ENCODE peak calls at places on chromosomes 11 and 22, in seven cellular contexts. One of them, this sample, is unnamed.

GRCh38 chr11:45259607-45260006 is 26.5 kb downstream of the SYT13 start:
- DNase-seq in body of pancreas: no peak
- DNase-seq in left lung: no peak
- DNase-seq in activated CD4-positive, alpha-beta T cell treated with anti-CD3 and anti-CD28 coated beads for 24 hours: no peak
- DNase-seq in stimulated activated naive B cell treated with anti-CD40 and anti-IgM and Interleukin-4, amounts not matched to agents 10 μg/mL and 1 μg/mL and 100 μg/mL, for 72 hours: no peak
- DNase-seq in ELF-1: no peak
- DNase-seq in activated CD8-positive, alpha-beta memory T cell treated with anti-CD3 and anti-CD28 coated beads for 24 hours: no peak
- DNase-seq in this sample: no peak

GRCh38 chr11:46649180-46649738 is 31.9 kb downstream of the ATG13 start:
- DNase-seq in body of pancreas: no peak
- DNase-seq in left lung: no peak
- DNase-seq in activated CD4-positive, alpha-beta T cell treated with anti-CD3 and anti-CD28 coated beads for 24 hours: no peak
- DNase-seq in stimulated activated naive B cell treated with anti-CD40 and anti-IgM and Interleukin-4, amounts not matched to agents 10 μg/mL and 1 μg/mL and 100 μg/mL, for 72 hours: no peak
- DNase-seq in ELF-1: peak; percentile 38
- DNase-seq in activated CD8-positive, alpha-beta memory T cell treated with anti-CD3 and anti-CD28 coated beads for 24 hours: no peak
- DNase-seq in this sample: no peak

GRCh38 chr11:46446343-46446751 is 54.8 kb upstream of the CHRM4 start:
- DNase-seq in body of pancreas: no peak
- DNase-seq in left lung: no peak
- DNase-seq in activated CD4-positive, alpha-beta T cell treated with anti-CD3 and anti-CD28 coated beads for 24 hours: no peak
- DNase-seq in stimulated activated naive B cell treated with anti-CD40 and anti-IgM and Interleukin-4, amounts not matched to agents 10 μg/mL and 1 μg/mL and 100 μg/mL, for 72 hours: no peak
- DNase-seq in ELF-1: no peak
- DNase-seq in activated CD8-positive, alpha-beta memory T cell treated with anti-CD3 and anti-CD28 coated beads for 24 hours: no peak
- DNase-seq in this sample: no peak

GRCh38 chr11:33620423-33621120 is 80.1 kb downstream of the C11orf91 start:
- DNase-seq in body of pancreas: no peak
- DNase-seq in left lung: no peak
- DNase-seq in activated CD4-positive, alpha-beta T cell treated with anti-CD3 and anti-CD28 coated beads for 24 hours: no peak
- DNase-seq in stimulated activated naive B cell treated with anti-CD40 and anti-IgM and Interleukin-4, amounts not matched to agents 10 μg/mL and 1 μg/mL and 100 μg/mL, for 72 hours: no peak
- DNase-seq in ELF-1: no peak
- DNase-seq in activated CD8-positive, alpha-beta memory T cell treated with anti-CD3 and anti-CD28 coated beads for 24 hours: no peak
- DNase-seq in this sample: no peak

GRCh38 chr22:44357296-44357961 is 44.7 kb upstream of the SHISAL1 start:
- DNase-seq in body of pancreas: no peak
- DNase-seq in left lung: no peak
- DNase-seq in activated CD4-positive, alpha-beta T cell treated with anti-CD3 and anti-CD28 coated beads for 24 hours: no peak
- DNase-seq in stimulated activated naive B cell treated with anti-CD40 and anti-IgM and Interleukin-4, amounts not matched to agents 10 μg/mL and 1 μg/mL and 100 μg/mL, for 72 hours: no peak
- DNase-seq in ELF-1: no peak
- DNase-seq in activated CD8-positive, alpha-beta memory T cell treated with anti-CD3 and anti-CD28 coated beads for 24 hours: no peak
- DNase-seq in this sample: no peak

GRCh38 chr22:44697423-44698179 is 4.4 kb upstream of the PRR5 start:
- DNase-seq in body of pancreas: peak; percentile 87
- DNase-seq in left lung: peak; percentile 93
- DNase-seq in activated CD4-positive, alpha-beta T cell treated with anti-CD3 and anti-CD28 coated beads for 24 hours: peak; percentile 82
- DNase-seq in stimulated activated naive B cell treated with anti-CD40 and anti-IgM and Interleukin-4, amounts not matched to agents 10 μg/mL and 1 μg/mL and 100 μg/mL, for 72 hours: peak; percentile 78
- DNase-seq in ELF-1: peak; percentile 95
- DNase-seq in activated CD8-positive, alpha-beta memory T cell treated with anti-CD3 and anti-CD28 coated beads for 24 hours: peak; percentile 97
- DNase-seq in this sample: peak; percentile 70

GRCh38 chr22:46537946-46538815 is 761 bp upstream of the CELSR1 start:
- DNase-seq in body of pancreas: no peak
- DNase-seq in left lung: peak; percentile 82
- DNase-seq in activated CD4-positive, alpha-beta T cell treated with anti-CD3 and anti-CD28 coated beads for 24 hours: no peak
- DNase-seq in stimulated activated naive B cell treated with anti-CD40 and anti-IgM and Interleukin-4, amounts not matched to agents 10 μg/mL and 1 μg/mL and 100 μg/mL, for 72 hours: no peak
- DNase-seq in ELF-1: no peak
- DNase-seq in activated CD8-positive, alpha-beta memory T cell treated with anti-CD3 and anti-CD28 coated beads for 24 hours: no peak
- DNase-seq in this sample: no peak

GRCh38 chr22:40187389-40187788 is 9.7 kb downstream of the TNRC6B start:
- DNase-seq in body of pancreas: no peak
- DNase-seq in left lung: no peak
- DNase-seq in activated CD4-positive, alpha-beta T cell treated with anti-CD3 and anti-CD28 coated beads for 24 hours: no peak
- DNase-seq in stimulated activated naive B cell treated with anti-CD40 and anti-IgM and Interleukin-4, amounts not matched to agents 10 μg/mL and 1 μg/mL and 100 μg/mL, for 72 hours: no peak
- DNase-seq in ELF-1: no peak
- DNase-seq in activated CD8-positive, alpha-beta memory T cell treated with anti-CD3 and anti-CD28 coated beads for 24 hours: no peak
- DNase-seq in this sample: no peak

GRCh38 chr11:43852057-43852636 is 28.5 kb upstream of the ALKBH3 start:
- DNase-seq in body of pancreas: peak; percentile 53
- DNase-seq in left lung: no peak
- DNase-seq in activated CD4-positive, alpha-beta T cell treated with anti-CD3 and anti-CD28 coated beads for 24 hours: peak; percentile 52
- DNase-seq in stimulated activated naive B cell treated with anti-CD40 and anti-IgM and Interleukin-4, amounts not matched to agents 10 μg/mL and 1 μg/mL and 100 μg/mL, for 72 hours: peak; percentile 37
- DNase-seq in ELF-1: peak; percentile 63
- DNase-seq in activated CD8-positive, alpha-beta memory T cell treated with anti-CD3 and anti-CD28 coated beads for 24 hours: peak; percentile 80
- DNase-seq in this sample: peak; percentile 43

GRCh38 chr22:30694171-30694637 is 470 bp upstream of the OSBP2 start:
- DNase-seq in body of pancreas: peak; percentile 75
- DNase-seq in left lung: peak; percentile 86
- DNase-seq in activated CD4-positive, alpha-beta T cell treated with anti-CD3 and anti-CD28 coated beads for 24 hours: peak; percentile 37
- DNase-seq in stimulated activated naive B cell treated with anti-CD40 and anti-IgM and Interleukin-4, amounts not matched to agents 10 μg/mL and 1 μg/mL and 100 μg/mL, for 72 hours: peak; percentile 29
- DNase-seq in ELF-1: peak; percentile 47
- DNase-seq in activated CD8-positive, alpha-beta memory T cell treated with anti-CD3 and anti-CD28 coated beads for 24 hours: peak; percentile 83
- DNase-seq in this sample: peak; percentile 40